ENCODE peak calls at places on chromosomes 5 and 9, in four cellular contexts. C is brain microvascular endothelial cell, Y is EL, K is HS-5. R is an unnamed sample.

GRCh38 chr9:91177661-91178280 is 183.9 kb downstream of the AUH start:
- DNase-seq in C (no peak), Y (no peak), K (no peak), R (no peak)

GRCh38 chr9:101674165-101674564 is 64.3 kb downstream of the GRIN3A start:
- DNase-seq in C (no peak), Y (no peak), K (no peak), R (no peak)

GRCh38 chr5:119393201-119393691 is 37.4 kb downstream of the TNFAIP8 start:
- DNase-seq in C (no peak), Y (no peak), K (no peak), R (no peak)

GRCh38 chr5:55816342-55816741 is 34.8 kb upstream of the IL31RA start:
- DNase-seq in C (peak; percentile 44), Y (peak; percentile 83), K (peak; percentile 65), R (no peak)

GRCh38 chr5:179255527-179256228 is 89.6 kb downstream of the ADAMTS2 start:
- DNase-seq in C (no peak), Y (no peak), K (no peak), R (peak; percentile 69)

GRCh38 chr5:108297042-108297596 is 84.8 kb downstream of the FBXL17 start:
- DNase-seq in C (no peak), Y (no peak), K (no peak), R (no peak)

GRCh38 chr9:77063645-77064285 is 44.3 kb downstream of the FOXB2 start:
- DNase-seq in C (peak; percentile 87), Y (peak; percentile 87), K (peak; percentile 80), R (no peak)

GRCh38 chr9:129962889-129963703 is 79.9 kb downstream of the FNBP1 start:
- DNase-seq in C (peak; percentile 59), Y (peak; percentile 68), K (no peak), R (no peak)

GRCh38 chr9:125760537-125760936 is 13.4 kb downstream of the PBX3 start:
- DNase-seq in C (no peak), Y (no peak), K (no peak), R (no peak)

GRCh38 chr5:59356813-59357381 is 536.6 kb downstream of the PDE4D start:
- DNase-seq in C (no peak), Y (no peak), K (no peak), R (no peak)

GRCh38 chr5:62681117-62681850 is 102.7 kb downstream of the LRRC70 start:
- DNase-seq in C (no peak), Y (no peak), K (no peak), R (no peak)

GRCh38 chr9:26357803-26358339 is 534.7 kb downstream of the CAAP1 start:
- DNase-seq in C (no peak), Y (peak; percentile 2), K (no peak), R (no peak)

GRCh38 chr9:132078369-132079356 is 1.0 kb downstream of the MED27 start:
- DNase-seq in C (no peak), Y (peak; percentile 80), K (no peak), R (no peak)

GRCh38 chr5:172322028-172322965 is 38.7 kb upstream of the UBTD2 start:
- DNase-seq in C (no peak), Y (no peak), K (no peak), R (peak; percentile 38)

GRCh38 chr5:66742083-66742895 is 146.1 kb downstream of the MAST4 start:
- DNase-seq in C (peak; percentile 3), Y (peak; percentile 3), K (no peak), R (no peak)

GRCh38 chr9:121284733-121285451 is 16.9 kb downstream of the GSN start:
- DNase-seq in C (no peak), Y (no peak), K (no peak), R (no peak)

R was measured in RWPE2.